ENCODE peak calls at places on chromosomes 3 and 15, in ten cellular contexts. One of them, this sample, is unnamed.

GRCh38 chr3:81723732-81724313 is 37.6 kb downstream of the GBE1 start:
- DNase-seq in T-helper 1 cell: no peak
- DNase-seq in ureter: no peak
- DNase-seq in C1 segment of cervical spinal cord: no peak
- DNase-seq in pancreas: no peak
- DNase-seq in cardiac septum: no peak
- DNase-seq in activated gamma-delta T cell treated with Interleukin-2 at 50 U/mL for 16 hours: no peak
- DNase-seq in SJSA1: peak; percentile 55
- DNase-seq in progenitor cell of endocrine pancreas: no peak
- DNase-seq in Right ventricle myocardium superior: no peak
- DNase-seq in this sample: peak; percentile 46

GRCh38 chr3:177337548-177338331 is 140.5 kb upstream of the TBL1XR1 start:
- DNase-seq in T-helper 1 cell: no peak
- DNase-seq in activated gamma-delta T cell treated with Interleukin-2 at 50 U/mL for 16 hours: peak; percentile 40
- DNase-seq in Right ventricle myocardium superior: no peak
- DNase-seq in progenitor cell of endocrine pancreas: no peak
- DNase-seq in ureter: no peak
- DNase-seq in C1 segment of cervical spinal cord: no peak
- DNase-seq in cardiac septum: no peak
- DNase-seq in pancreas: no peak
- DNase-seq in SJSA1: no peak
- DNase-seq in this sample: no peak

GRCh38 chr3:120823156-120823555 is 80.6 kb downstream of the GTF2E1 start:
- DNase-seq in T-helper 1 cell: no peak
- DNase-seq in activated gamma-delta T cell treated with Interleukin-2 at 50 U/mL for 16 hours: no peak
- DNase-seq in Right ventricle myocardium superior: no peak
- DNase-seq in cardiac septum: no peak
- DNase-seq in C1 segment of cervical spinal cord: no peak
- DNase-seq in ureter: no peak
- DNase-seq in progenitor cell of endocrine pancreas: no peak
- DNase-seq in pancreas: no peak
- DNase-seq in SJSA1: no peak
- DNase-seq in this sample: no peak

GRCh38 chr3:130517541-130517940 is 564 bp downstream of the COL6A6 start:
- DNase-seq in C1 segment of cervical spinal cord: no peak
- DNase-seq in pancreas: no peak
- DNase-seq in cardiac septum: no peak
- DNase-seq in T-helper 1 cell: no peak
- DNase-seq in Right ventricle myocardium superior: peak; percentile 47
- DNase-seq in activated gamma-delta T cell treated with Interleukin-2 at 50 U/mL for 16 hours: no peak
- DNase-seq in ureter: no peak
- DNase-seq in SJSA1: no peak
- DNase-seq in progenitor cell of endocrine pancreas: no peak
- DNase-seq in this sample: no peak

GRCh38 chr3:195032106-195032759 is 238.7 kb downstream of the XXYLT1 start:
- DNase-seq in ureter: no peak
- DNase-seq in cardiac septum: peak; percentile 54
- DNase-seq in C1 segment of cervical spinal cord: no peak
- DNase-seq in progenitor cell of endocrine pancreas: no peak
- DNase-seq in Right ventricle myocardium superior: no peak
- DNase-seq in pancreas: no peak
- DNase-seq in SJSA1: no peak
- DNase-seq in activated gamma-delta T cell treated with Interleukin-2 at 50 U/mL for 16 hours: no peak
- DNase-seq in T-helper 1 cell: no peak
- DNase-seq in this sample: no peak

GRCh38 chr15:38482572-38482971 is 28.6 kb downstream of the FAM98B start:
- DNase-seq in C1 segment of cervical spinal cord: no peak
- DNase-seq in SJSA1: no peak
- DNase-seq in progenitor cell of endocrine pancreas: no peak
- DNase-seq in Right ventricle myocardium superior: no peak
- DNase-seq in pancreas: no peak
- DNase-seq in activated gamma-delta T cell treated with Interleukin-2 at 50 U/mL for 16 hours: no peak
- DNase-seq in T-helper 1 cell: no peak
- DNase-seq in cardiac septum: no peak
- DNase-seq in ureter: no peak
- DNase-seq in this sample: no peak

GRCh38 chr15:80174017-80174746 is 21.4 kb downstream of the FAH start:
- DNase-seq in C1 segment of cervical spinal cord: no peak
- DNase-seq in T-helper 1 cell: no peak
- DNase-seq in pancreas: no peak
- DNase-seq in Right ventricle myocardium superior: no peak
- DNase-seq in cardiac septum: no peak
- DNase-seq in SJSA1: no peak
- DNase-seq in ureter: peak; percentile 59
- DNase-seq in activated gamma-delta T cell treated with Interleukin-2 at 50 U/mL for 16 hours: no peak
- DNase-seq in progenitor cell of endocrine pancreas: no peak
- DNase-seq in this sample: no peak

GRCh38 chr15:45653702-45654424 is 19.0 kb downstream of the SQOR start:
- DNase-seq in T-helper 1 cell: no peak
- DNase-seq in pancreas: no peak
- DNase-seq in activated gamma-delta T cell treated with Interleukin-2 at 50 U/mL for 16 hours: no peak
- DNase-seq in progenitor cell of endocrine pancreas: no peak
- DNase-seq in Right ventricle myocardium superior: no peak
- DNase-seq in SJSA1: no peak
- DNase-seq in C1 segment of cervical spinal cord: no peak
- DNase-seq in cardiac septum: no peak
- DNase-seq in ureter: no peak
- DNase-seq in this sample: no peak

GRCh38 chr3:169237181-169237580 is 426.3 kb downstream of the MECOM start:
- DNase-seq in T-helper 1 cell: no peak
- DNase-seq in activated gamma-delta T cell treated with Interleukin-2 at 50 U/mL for 16 hours: no peak
- DNase-seq in ureter: no peak
- DNase-seq in cardiac septum: no peak
- DNase-seq in pancreas: no peak
- DNase-seq in progenitor cell of endocrine pancreas: no peak
- DNase-seq in Right ventricle myocardium superior: no peak
- DNase-seq in C1 segment of cervical spinal cord: no peak
- DNase-seq in SJSA1: no peak
- DNase-seq in this sample: no peak

This sample was measured in Caki2.